ENCODE peak calls at places on chromosomes 3 and 15, in seven cellular contexts. W is sciatic nerve; T is EH; Y is activated naive CD4-positive, alpha-beta T cell; E is T follicular helper cell; X is stimulated activated CD8-positive, alpha-beta memory T cell treated with anti-CD3 and anti-CD28 coated beads, Interleukin-4, amount 100 ng/mL, for 24 hours; D is tibial nerve. L is an unnamed sample.
A peak's percentile ranks its signal among the peaks of the same experiment; 100 is the strongest.

GRCh38 chr3:150874666-150875219 is 30.5 kb downstream of the MINDY4B start:
- DNase-seq in W (no peak), T (no peak), Y (no peak), E (no peak), X (no peak), D (no peak), L (no peak)

GRCh38 chr15:59292393-59292792 is 80.3 kb downstream of the MYO1E start:
- DNase-seq in W (no peak), T (no peak), Y (no peak), E (no peak), X (no peak), D (no peak), L (no peak)

GRCh38 chr15:37102315-37103021 is 2.1 kb upstream of the MEIS2 start:
- DNase-seq in W (no peak), T (peak; percentile 51), Y (no peak), E (no peak), X (no peak), D (no peak), L (no peak)

GRCh38 chr15:82937659-82938058 is 14.9 kb downstream of the HOMER2 start:
- DNase-seq in W (no peak), T (no peak), Y (no peak), E (no peak), X (no peak), D (no peak), L (no peak)

GRCh38 chr3:142450192-142450591 is 2.4 kb upstream of the XRN1 start:
- DNase-seq in W (no peak), T (no peak), Y (no peak), E (no peak), X (no peak), D (no peak), L (no peak)

GRCh38 chr15:77753238-77753873 is 120.6 kb upstream of the LINGO1 start:
- DNase-seq in W (no peak), T (peak; percentile 48), Y (no peak), E (no peak), X (no peak), D (no peak), L (no peak)

GRCh38 chr15:89414571-89414970 is 79.9 kb upstream of the POLG start:
- DNase-seq in W (no peak), T (no peak), Y (no peak), E (no peak), X (no peak), D (no peak), L (no peak)

GRCh38 chr15:80693682-80694623 is 1.2 kb upstream of the ABHD17C start:
- DNase-seq in W (no peak), T (no peak), Y (no peak), E (no peak), X (no peak), D (no peak), L (no peak)

GRCh38 chr3:70857926-70858325 is 545.5 kb upstream of the MDFIC2 start:
- DNase-seq in W (no peak), T (no peak), Y (no peak), E (no peak), X (no peak), D (no peak), L (no peak)

GRCh38 chr3:11430207-11430606 is 158.0 kb downstream of the ATG7 start:
- DNase-seq in W (no peak), T (no peak), Y (no peak), E (no peak), X (no peak), D (no peak), L (no peak)

GRCh38 chr3:159765025-159765859 is 223.4 kb upstream of the IL12A start:
- DNase-seq in W (peak; percentile 75), T (peak; percentile 100), Y (no peak), E (no peak), X (no peak), D (no peak), L (no peak)

GRCh38 chr3:4060064-4060463 is 243.1 kb upstream of the SETMAR start:
- DNase-seq in W (no peak), T (no peak), Y (no peak), E (no peak), X (no peak), D (no peak), L (no peak)

GRCh38 chr3:150515210-150515609 is 31.1 kb downstream of the SERP1 start:
- DNase-seq in W (no peak), T (peak; percentile 9), Y (no peak), E (no peak), X (no peak), D (no peak), L (no peak)

GRCh38 chr3:53881691-53882593 is at the start of gene ACTR8:
- DNase-seq in W (peak; percentile 89), T (peak; percentile 87), Y (peak; percentile 56), E (peak; percentile 77), X (peak; percentile 81), D (peak; percentile 54), L (peak; percentile 83)

GRCh38 chr3:11654166-11654565 is 10.5 kb upstream of the VGLL4 start:
- DNase-seq in W (no peak), T (no peak), Y (no peak), E (no peak), X (no peak), D (no peak), L (no peak)

GRCh38 chr3:104323226-104323625 is 1043.5 kb upstream of the ALCAM start:
- DNase-seq in W (no peak), T (no peak), Y (no peak), E (no peak), X (no peak), D (no peak), L (no peak)

GRCh38 chr3:5754602-5755001 is 567.1 kb downstream of the EDEM1 start:
- DNase-seq in W (peak; percentile 58), T (no peak), Y (no peak), E (no peak), X (no peak), D (no peak), L (no peak)

GRCh38 chr3:141360888-141361598 is 7.3 kb upstream of the ZBTB38 start:
- DNase-seq in W (no peak), T (peak; percentile 99), Y (no peak), E (no peak), X (no peak), D (no peak), L (no peak)

GRCh38 chr3:126104742-126105605 is 21.1 kb upstream of the SLC41A3 start:
- DNase-seq in W (no peak), T (no peak), Y (no peak), E (no peak), X (no peak), D (no peak), L (no peak)

GRCh38 chr3:46316258-46316657 is 37.7 kb upstream of the CCR2 start:
- DNase-seq in W (no peak), T (no peak), Y (no peak), E (no peak), X (no peak), D (no peak), L (no peak)

GRCh38 chr3:134378384-134378783 is 4.1 kb upstream of the AMOTL2 start:
- DNase-seq in W (no peak), T (peak; percentile 42), Y (no peak), E (no peak), X (no peak), D (no peak), L (no peak)

GRCh38 chr15:72473670-72474465 is at the start of gene ARIH1:
- DNase-seq in W (peak; percentile 99), T (peak; percentile 94), Y (peak; percentile 87), E (peak; percentile 95), X (peak; percentile 93), D (peak; percentile 94), L (peak; percentile 95)

GRCh38 chr3:8529197-8529637 is 27.6 kb downstream of the LMCD1 start:
- DNase-seq in W (no peak), T (peak; percentile 80), Y (no peak), E (no peak), X (no peak), D (no peak), L (no peak)

GRCh38 chr3:73552700-73553099 is 72.0 kb downstream of the PDZRN3 start:
- DNase-seq in W (no peak), T (peak; percentile 52), Y (no peak), E (no peak), X (no peak), D (no peak), L (no peak)

GRCh38 chr3:174859109-174859735 is at the start of gene NAALADL2:
- DNase-seq in W (no peak), T (no peak), Y (no peak), E (no peak), X (no peak), D (no peak), L (no peak)

GRCh38 chr3:31462050-31462569 is 70.6 kb upstream of the STT3B start:
- DNase-seq in W (no peak), T (no peak), Y (no peak), E (peak; percentile 27), X (no peak), D (no peak), L (no peak)

GRCh38 chr3:42012378-42012934 is 50.6 kb upstream of the ULK4 start:
- DNase-seq in W (no peak), T (no peak), Y (no peak), E (no peak), X (no peak), D (no peak), L (peak; percentile 11)

GRCh38 chr3:8517490-8517889 is 15.9 kb downstream of the LMCD1 start:
- DNase-seq in W (no peak), T (no peak), Y (no peak), E (no peak), X (no peak), D (no peak), L (no peak)

GRCh38 chr3:46208167-46208704 is at the start of gene CCR1:
- DNase-seq in W (no peak), T (peak; percentile 52), Y (no peak), E (no peak), X (peak; percentile 40), D (peak; percentile 30), L (no peak)

GRCh38 chr3:71208273-71209095 is 375.0 kb downstream of the FOXP1 start:
- DNase-seq in W (no peak), T (no peak), Y (no peak), E (no peak), X (no peak), D (no peak), L (no peak)

GRCh38 chr15:31328999-31329639 is 2.5 kb downstream of the KLF13 start:
- DNase-seq in W (no peak), T (no peak), Y (no peak), E (no peak), X (no peak), D (no peak), L (no peak)

GRCh38 chr3:14143271-14143605 is 18.4 kb downstream of the TMEM43 start:
- DNase-seq in W (no peak), T (peak; percentile 80), Y (no peak), E (no peak), X (no peak), D (no peak), L (no peak)

GRCh38 chr3:197244751-197245150 is 53.7 kb downstream of the DLG1 start:
- DNase-seq in W (no peak), T (no peak), Y (no peak), E (no peak), X (no peak), D (no peak), L (no peak)

GRCh38 chr3:46669191-46669999 is 24.1 kb downstream of the ALS2CL start:
- DNase-seq in W (peak; percentile 38), T (no peak), Y (no peak), E (no peak), X (no peak), D (no peak), L (no peak)

GRCh38 chr15:45133561-45133920 is 3.7 kb downstream of the DUOX1 start:
- DNase-seq in W (no peak), T (no peak), Y (no peak), E (no peak), X (no peak), D (no peak), L (no peak)

L was measured in T-helper 1 cell.